ENCODE peak calls at places on chromosomes 7 and 10, in ten cellular contexts. L is stimulated activated effector memory CD8-positive, alpha-beta T cell treated with anti-CD3 and anti-CD28 coated beads, Interleukin-12 subunit alpha, Interleukin-12 subunit beta, amount 100 ng/mL, for 72 hours; G is esophagus squamous epithelium; H is thyroid gland; J is OCI-LY7; P is activated T-cell treated with anti-CD3 and anti-CD28 coated beads for 4 hours; B is HFF-Myc; T is GM20000; W is posterior cingulate gyrus; C is HCT116. S is an unnamed sample.

GRCh38 chr7:120819861-120820260 is 38.1 kb downstream of the TSPAN12 start:
- DNase-seq in G (no peak), H (no peak), T (no peak), B (no peak), P (no peak), C (no peak), J (no peak), L (no peak), W (no peak), S (peak; percentile 27)

GRCh38 chr7:11346312-11346711 is 372.6 kb downstream of the PHF14 start:
- DNase-seq in P (no peak), G (no peak), L (no peak), T (no peak), J (no peak), H (no peak), C (no peak), B (no peak), W (no peak), S (no peak)

GRCh38 chr7:112546723-112547513 is 66.1 kb downstream of the LSMEM1 start:
- DNase-seq in T (no peak), W (peak; percentile 75), G (no peak), H (no peak), J (peak; percentile 9), C (no peak), B (no peak), P (no peak), L (no peak), S (no peak)

GRCh38 chr10:117933036-117933435 is 113.7 kb downstream of the RAB11FIP2 start:
- DNase-seq in T (no peak), W (no peak), P (no peak), C (no peak), L (no peak), J (no peak), G (no peak), H (no peak), B (no peak), S (no peak)

GRCh38 chr10:70480254-70480861 is 1.8 kb downstream of the PALD1 start:
- DNase-seq in B (no peak), H (no peak), G (no peak), T (no peak), L (no peak), P (peak; percentile 34), W (no peak), C (no peak), J (peak; percentile 86), S (peak; percentile 22)

GRCh38 chr10:90437452-90437851 is 420.4 kb downstream of the HTR7 start:
- DNase-seq in C (no peak), G (no peak), J (no peak), T (no peak), B (no peak), P (no peak), H (no peak), W (no peak), L (no peak), S (no peak)

GRCh38 chr7:75534727-75535307 is 42.7 kb downstream of the SPDYE5 start:
- DNase-seq in T (peak; percentile 73), C (no peak), H (no peak), W (no peak), J (no peak), G (no peak), P (no peak), L (no peak), B (no peak), S (no peak)

GRCh38 chr7:155221547-155221946 is 76.1 kb upstream of the INSIG1 start:
- DNase-seq in J (no peak), W (peak; percentile 35), G (no peak), L (no peak), H (no peak), T (no peak), B (no peak), C (no peak), P (no peak), S (no peak)

GRCh38 chr10:51879238-51879637 is 179.8 kb upstream of the CSTF2T start:
- DNase-seq in C (no peak), W (no peak), T (peak; percentile 22), B (peak; percentile 80), P (no peak), J (no peak), H (no peak), L (no peak), G (no peak), S (no peak)

GRCh38 chr10:103712898-103713498 is 142.4 kb downstream of the SH3PXD2A start:
- DNase-seq in W (peak; percentile 96), G (no peak), L (peak; percentile 77), J (peak; percentile 81), B (peak; percentile 63), H (peak; percentile 84), C (peak; percentile 75), P (peak; percentile 77), T (peak; percentile 78), S (peak; percentile 88)

GRCh38 chr10:116892873-116893685 is 43.8 kb downstream of the ENO4 start:
- DNase-seq in C (no peak), H (no peak), P (no peak), B (no peak), G (no peak), J (no peak), T (no peak), L (no peak), W (no peak), S (no peak)

S was measured in HT-29.